ENCODE peak calls at places on chromosome 19, in ten cellular contexts. U is AG04450; Y is NCI-H1105 treated with DMSO at 0.1 percent for 48 hours; H is A172; N is iris pigment epithelial cell; R is osteoblast; O is stimulated activated CD8-positive, alpha-beta memory T cell treated with anti-CD3 and anti-CD28 coated beads, Interleukin-2, amount 100 ng/mL, for 48 hours; F is lower leg skin; T is activated CD8-positive, alpha-beta memory T cell treated with anti-CD3 and anti-CD28 coated beads for 4 hours; Q is NCI-H524. M is an unnamed sample.

GRCh38 chr19:35843676-35844481 is 8.4 kb downstream of the NPHS1 start:
- DNase-seq in H (no peak), O (no peak), N (no peak), Y (no peak), F (no peak), T (no peak), Q (no peak), U (no peak), R (peak; percentile 61), M (no peak)

GRCh38 chr19:46107371-46107770 is 17.1 kb downstream of the IGFL3 start:
- DNase-seq in R (no peak), N (peak; percentile 39), T (no peak), U (no peak), Y (no peak), F (no peak), H (peak; percentile 17), O (no peak), Q (no peak), M (no peak)

GRCh38 chr19:2477732-2478191 is 1.8 kb downstream of the GADD45B start:
- DNase-seq in Q (no peak), T (no peak), Y (no peak), O (no peak), R (peak; percentile 88), U (no peak), F (no peak), N (peak; percentile 62), H (peak; percentile 66), M (no peak)

GRCh38 chr19:18397242-18398202 is at the start of gene LRRC25:
- DNase-seq in O (no peak), U (no peak), F (no peak), T (no peak), N (no peak), Q (peak; percentile 44), H (no peak), Y (no peak), R (peak; percentile 71), M (no peak)

GRCh38 chr19:31461814-31462539 is 112.7 kb upstream of the TSHZ3 start:
- DNase-seq in U (no peak), Y (no peak), R (no peak), T (no peak), F (no peak), N (no peak), Q (no peak), O (no peak), H (peak; percentile 53), M (no peak)

GRCh38 chr19:28549680-28550277 is 663.2 kb downstream of the UQCRFS1 start:
- DNase-seq in R (no peak), U (no peak), Q (no peak), N (no peak), O (no peak), F (no peak), Y (no peak), H (no peak), T (no peak), M (no peak)

GRCh38 chr19:45507864-45508680 is 793 bp downstream of the VASP start:
- DNase-seq in T (no peak), R (peak; percentile 92), Q (peak; percentile 58), Y (peak; percentile 72), N (no peak), F (peak; percentile 91), U (no peak), O (no peak), H (peak; percentile 22), M (no peak)

GRCh38 chr19:13718733-13719132 is 45.6 kb upstream of the MRI1 start:
- DNase-seq in R (peak; percentile 79), T (no peak), U (peak; percentile 36), Q (peak; percentile 98), N (peak; percentile 14), O (no peak), Y (peak; percentile 80), H (peak; percentile 44), F (no peak), M (peak; percentile 71)

GRCh38 chr19:4191044-4191443 is 8.6 kb downstream of the ANKRD24 start:
- DNase-seq in H (no peak), Q (peak; percentile 34), R (peak; percentile 32), U (no peak), Y (no peak), T (no peak), N (no peak), O (no peak), F (no peak), M (no peak)

GRCh38 chr19:47039239-47039874 is 9.1 kb downstream of the TMEM160 start:
- DNase-seq in T (no peak), U (no peak), F (no peak), Y (no peak), H (no peak), R (peak; percentile 73), Q (no peak), O (no peak), N (no peak), M (no peak)

GRCh38 chr19:33639034-33639681 is 17.4 kb downstream of the CHST8 start:
- DNase-seq in F (no peak), N (no peak), Y (peak; percentile 91), Q (peak; percentile 78), R (no peak), U (no peak), T (no peak), H (no peak), O (no peak), M (no peak)

GRCh38 chr19:2039959-2040646 is 10.9 kb downstream of the MKNK2 start:
- DNase-seq in U (no peak), N (no peak), R (peak; percentile 83), T (no peak), H (no peak), Q (no peak), O (no peak), Y (no peak), F (no peak), M (no peak)

GRCh38 chr19:55590621-55591020 is 8.7 kb downstream of the FIZ1 start:
- DNase-seq in O (no peak), U (no peak), Y (no peak), R (peak; percentile 80), F (no peak), Q (no peak), H (peak; percentile 48), N (no peak), T (no peak), M (no peak)

GRCh38 chr19:35911790-35912189 is 3.7 kb upstream of the TYROBP start:
- DNase-seq in U (no peak), F (no peak), Y (peak; percentile 40), R (no peak), N (no peak), Q (no peak), H (peak; percentile 56), O (no peak), T (no peak), M (no peak)

GRCh38 chr19:49422407-49423277 is 599 bp downstream of the PTH2 start:
- DNase-seq in O (peak; percentile 41), N (peak; percentile 36), Y (peak; percentile 31), T (no peak), R (peak; percentile 84), H (no peak), F (no peak), Q (peak; percentile 75), U (no peak), M (no peak)

GRCh38 chr19:1999856-2000515 is 15.5 kb downstream of the BTBD2 start:
- DNase-seq in T (no peak), F (no peak), O (no peak), R (peak; percentile 74), H (no peak), U (no peak), Q (no peak), Y (no peak), N (no peak), M (no peak)

GRCh38 chr19:56133858-56134654 is 7.0 kb upstream of the ZNF444 start:
- DNase-seq in H (peak; percentile 34), T (no peak), U (no peak), Q (no peak), N (peak; percentile 14), O (no peak), R (peak; percentile 55), Y (no peak), F (no peak), M (no peak)

GRCh38 chr19:13176345-13176744 is 26.1 kb downstream of the IER2 start:
- DNase-seq in U (no peak), R (peak; percentile 53), Q (no peak), F (no peak), Y (no peak), T (no peak), H (no peak), N (no peak), O (no peak), M (no peak)

GRCh38 chr19:47481460-47482052 is 2.5 kb downstream of the KPTN start:
- DNase-seq in O (no peak), T (no peak), U (no peak), F (no peak), H (no peak), Y (no peak), N (no peak), Q (no peak), R (no peak), M (no peak)

GRCh38 chr19:27776524-27776923 is 1436.4 kb downstream of the UQCRFS1 start:
- DNase-seq in T (no peak), Q (peak; percentile 59), N (no peak), Y (no peak), O (no peak), H (peak; percentile 42), F (no peak), R (no peak), U (no peak), M (no peak)

GRCh38 chr19:29535432-29535831 is 9.6 kb downstream of the VSTM2B start:
- DNase-seq in N (no peak), R (no peak), T (no peak), U (no peak), H (no peak), Q (no peak), F (peak; percentile 74), O (no peak), Y (no peak), M (no peak)

GRCh38 chr19:3785938-3786824 is at the start of gene MATK:
- DNase-seq in R (peak; percentile 81), O (no peak), Q (no peak), N (no peak), U (no peak), H (no peak), Y (no peak), F (no peak), T (peak; percentile 21), M (no peak)

GRCh38 chr19:10625003-10625761 is at the start of gene SLC44A2:
- DNase-seq in R (peak; percentile 98), T (no peak), N (peak; percentile 65), Y (peak; percentile 58), H (peak; percentile 63), U (no peak), Q (peak; percentile 68), F (peak; percentile 94), O (no peak), M (no peak)

GRCh38 chr19:11046608-11047354 is 42.5 kb upstream of the LDLR start:
- DNase-seq in Y (no peak), H (no peak), U (no peak), R (peak; percentile 64), Q (no peak), F (no peak), N (no peak), T (no peak), O (no peak), M (no peak)

GRCh38 chr19:11096210-11096841 is 7.1 kb downstream of the LDLR start:
- DNase-seq in H (peak; percentile 86), F (peak; percentile 90), U (no peak), Y (no peak), T (no peak), R (peak; percentile 72), O (no peak), N (peak; percentile 69), Q (no peak), M (no peak)

GRCh38 chr19:39827216-39827615 is 6.7 kb downstream of the DYRK1B start:
- DNase-seq in T (no peak), R (peak; percentile 51), U (no peak), F (no peak), H (no peak), N (no peak), Q (no peak), Y (no peak), O (no peak), M (no peak)

GRCh38 chr19:36973021-36973843 is 57.1 kb downstream of the ZNF568 start:
- DNase-seq in N (peak; percentile 86), Q (peak; percentile 86), H (no peak), R (peak; percentile 95), O (peak; percentile 70), F (peak; percentile 94), T (peak; percentile 47), Y (peak; percentile 78), U (peak; percentile 29), M (peak; percentile 37)

GRCh38 chr19:4584670-4585460 is 25.4 kb upstream of the SEMA6B start:
- DNase-seq in T (no peak), Y (peak; percentile 33), R (peak; percentile 85), N (no peak), Q (peak; percentile 84), U (no peak), H (no peak), O (no peak), F (no peak), M (no peak)

M was measured in GM04503.